ENCODE peak calls at places on chromosomes 1 and 21, in six cellular contexts. L is stimulated activated CD4-positive, alpha-beta T cell treated with anti-CD3 and anti-CD28 coated beads, Interleukin-1b, Interleukin-23, amount 100 ng/mL, for 4 hours; W is activated naive CD8-positive, alpha-beta T cell treated with anti-CD3 and anti-CD28 coated beads for 36 hours; G is ureter; S is GDM1; F is activated CD4-positive, alpha-beta T cell treated with anti-CD3 and anti-CD28 coated beads for 48 hours. E is an unnamed sample.

GRCh38 chr21:35477622-35478021 is 428.5 kb upstream of the RUNX1 start:
- DNase-seq in W (no peak), G (no peak), S (no peak), F (no peak), L (no peak), E (no peak)

GRCh38 chr1:243230914-243231313 is 24.2 kb downstream of the CEP170 start:
- DNase-seq in G (no peak), L (no peak), W (no peak), S (no peak), F (no peak), E (no peak)

GRCh38 chr1:240190881-240191385 is 99.2 kb downstream of the FMN2 start:
- DNase-seq in W (no peak), L (no peak), F (peak; percentile 4), G (no peak), S (no peak), E (no peak)

GRCh38 chr1:241998950-241999495 is at the start of gene MAP1LC3C:
- DNase-seq in F (no peak), W (no peak), G (no peak), L (no peak), S (no peak), E (no peak)

GRCh38 chr1:48931571-48932251 is 155.0 kb upstream of the BEND5 start:
- DNase-seq in G (no peak), W (no peak), S (no peak), F (no peak), L (no peak), E (no peak)

GRCh38 chr1:6278263-6278662 is 17.4 kb upstream of the GPR153 start:
- DNase-seq in G (no peak), S (no peak), F (no peak), L (no peak), W (no peak), E (no peak)

GRCh38 chr21:36626791-36627190 is 72.1 kb upstream of the SIM2 start:
- DNase-seq in S (no peak), L (no peak), W (no peak), F (no peak), G (no peak), E (no peak)

GRCh38 chr1:8670371-8670818 is 147.0 kb downstream of the RERE start:
- DNase-seq in G (peak; percentile 51), F (no peak), W (no peak), S (no peak), L (no peak), E (no peak)

GRCh38 chr1:85838238-85838637 is 130.0 kb upstream of the ZNHIT6 start:
- DNase-seq in W (no peak), S (no peak), G (no peak), L (no peak), F (no peak), E (no peak)

GRCh38 chr1:229108598-229109201 is 162.2 kb upstream of the RAB4A start:
- DNase-seq in L (no peak), F (no peak), W (no peak), S (no peak), G (peak; percentile 67), E (no peak)

GRCh38 chr21:26506951-26507350 is 66.1 kb downstream of the CYYR1 start:
- DNase-seq in G (no peak), F (no peak), L (no peak), S (no peak), W (no peak), E (no peak)

GRCh38 chr1:182101415-182102041 is 40.0 kb upstream of the ZNF648 start:
- DNase-seq in F (no peak), S (no peak), G (peak; percentile 79), L (no peak), W (no peak), E (no peak)

GRCh38 chr1:241998412-241998921 is 431 bp downstream of the MAP1LC3C start:
- DNase-seq in L (peak; percentile 13), S (no peak), G (peak; percentile 75), W (peak; percentile 48), F (peak; percentile 65), E (peak; percentile 63)

GRCh38 chr1:50667710-50668356 is 244.6 kb upstream of the DMRTA2 start:
- DNase-seq in W (no peak), F (no peak), L (no peak), G (no peak), S (no peak), E (no peak)

GRCh38 chr21:25191141-25191540 is 416.1 kb downstream of the MRPL39 start:
- DNase-seq in W (no peak), G (no peak), S (no peak), F (no peak), L (no peak), E (no peak)

GRCh38 chr1:113980120-113980519 is 846 bp downstream of the OLFML3 start:
- DNase-seq in L (no peak), S (no peak), W (no peak), F (no peak), G (peak; percentile 68), E (no peak)

GRCh38 chr21:43367296-43367695 is 59.6 kb downstream of the SIK1 start:
- DNase-seq in W (no peak), S (no peak), F (no peak), G (no peak), L (no peak), E (no peak)

GRCh38 chr1:66371233-66372005 is 162.5 kb upstream of the SGIP1 start:
- DNase-seq in W (peak; percentile 40), S (no peak), L (no peak), F (peak; percentile 14), G (no peak), E (peak; percentile 40)

GRCh38 chr1:173669491-173669941 is at the start of gene ANKRD45:
- DNase-seq in F (peak; percentile 35), G (no peak), S (no peak), W (peak; percentile 49), L (no peak), E (peak; percentile 39)

GRCh38 chr1:2595812-2596529 is 9.4 kb downstream of the PRXL2B start:
- DNase-seq in G (no peak), F (no peak), S (no peak), W (no peak), L (no peak), E (no peak)

GRCh38 chr1:236282159-236282716 is 480 bp upstream of the ERO1B start:
- DNase-seq in L (no peak), S (no peak), W (peak; percentile 25), F (peak; percentile 60), G (no peak), E (peak; percentile 53)

GRCh38 chr1:216221260-216221700 is 202.0 kb downstream of the USH2A start:
- DNase-seq in F (peak; percentile 5), S (peak; percentile 36), G (peak; percentile 55), L (no peak), W (no peak), E (peak; percentile 44)

GRCh38 chr1:47651311-47652089 is 213.7 kb downstream of the FOXD2 start:
- DNase-seq in G (peak; percentile 24), W (no peak), L (no peak), F (no peak), S (no peak), E (no peak)

GRCh38 chr1:116433283-116434257 is 60.5 kb downstream of the ATP1A1 start:
- DNase-seq in W (no peak), G (no peak), L (no peak), F (no peak), S (no peak), E (peak; percentile 20)

GRCh38 chr1:39490596-39491145 is 765 bp upstream of the BMP8A start:
- DNase-seq in S (no peak), W (no peak), G (no peak), L (no peak), F (peak; percentile 31), E (peak; percentile 24)

GRCh38 chr1:32503153-32503552 is 36.1 kb upstream of the ZBTB8A start:
- DNase-seq in L (no peak), W (no peak), S (no peak), G (no peak), F (no peak), E (no peak)

GRCh38 chr1:154429118-154429517 is 24.0 kb downstream of the IL6R start:
- DNase-seq in G (no peak), F (no peak), L (no peak), S (no peak), W (no peak), E (no peak)

GRCh38 chr1:43705334-43705733 is 2.0 kb upstream of the ST3GAL3 start:
- DNase-seq in S (no peak), F (no peak), W (no peak), L (no peak), G (no peak), E (no peak)

GRCh38 chr1:26110731-26111529 is 694 bp upstream of the PDIK1L start:
- DNase-seq in G (peak; percentile 70), L (peak; percentile 43), S (peak; percentile 59), F (peak; percentile 82), W (peak; percentile 80), E (peak; percentile 84)

GRCh38 chr1:80278936-80279335 is 1272.4 kb upstream of the ADGRL4 start:
- DNase-seq in W (no peak), G (no peak), F (no peak), L (no peak), S (no peak), E (no peak)

E was measured in activated CD8-positive, alpha-beta T cell treated with anti-CD3 and anti-CD28 coated beads, Interleukin-2, amount 10 ng/mL, durations not matched to agents 7 days and 5 days.